ENCODE peak calls at places on chromosomes 11 and 22, in four cellular contexts. One of them, this sample, is unnamed.

GRCh38 chr11:109940816-109941215 is 152.4 kb upstream of the ZC3H12C start:
- DNase-seq in DMS79 treated with DMSO at 0.1 percent for 48 hours: no peak
- DNase-seq in HFFc6: peak
- DNase-seq in EL: peak
- DNase-seq in this sample: no peak

GRCh38 chr11:96875772-96876171 is 486.0 kb downstream of the JRKL start:
- DNase-seq in DMS79 treated with DMSO at 0.1 percent for 48 hours: no peak
- DNase-seq in HFFc6: no peak
- DNase-seq in EL: no peak
- DNase-seq in this sample: no peak

GRCh38 chr11:36135062-36135461 is 154.2 kb downstream of the COMMD9 start:
- DNase-seq in DMS79 treated with DMSO at 0.1 percent for 48 hours: no peak
- DNase-seq in HFFc6: no peak
- DNase-seq in EL: no peak
- DNase-seq in this sample: no peak

GRCh38 chr11:63858628-63859550 is 20.0 kb downstream of the MARK2 start:
- DNase-seq in DMS79 treated with DMSO at 0.1 percent for 48 hours: no peak
- DNase-seq in HFFc6: no peak
- DNase-seq in EL: peak
- DNase-seq in this sample: no peak

GRCh38 chr22:37162221-37163095 is 12.7 kb upstream of the IL2RB start:
- DNase-seq in DMS79 treated with DMSO at 0.1 percent for 48 hours: no peak
- DNase-seq in HFFc6: no peak
- DNase-seq in EL: no peak
- DNase-seq in this sample: peak

GRCh38 chr11:65580031-65580692 is 4.3 kb downstream of the EHBP1L1 start:
- DNase-seq in DMS79 treated with DMSO at 0.1 percent for 48 hours: no peak
- DNase-seq in HFFc6: no peak
- DNase-seq in EL: no peak
- DNase-seq in this sample: no peak

GRCh38 chr22:39556970-39557811 is 13.4 kb upstream of the CACNA1I start:
- DNase-seq in DMS79 treated with DMSO at 0.1 percent for 48 hours: peak
- DNase-seq in HFFc6: no peak
- DNase-seq in EL: no peak
- DNase-seq in this sample: peak

GRCh38 chr22:40324468-40325305 is 21.6 kb upstream of the ADSL start:
- DNase-seq in DMS79 treated with DMSO at 0.1 percent for 48 hours: no peak
- DNase-seq in HFFc6: no peak
- DNase-seq in EL: no peak
- DNase-seq in this sample: peak

GRCh38 chr11:33949201-33949913 is 57.5 kb upstream of the LMO2 start:
- DNase-seq in DMS79 treated with DMSO at 0.1 percent for 48 hours: no peak
- DNase-seq in HFFc6: no peak
- DNase-seq in EL: no peak
- DNase-seq in this sample: no peak

GRCh38 chr11:57446055-57446454 is 14.3 kb upstream of the RTN4RL2 start:
- DNase-seq in DMS79 treated with DMSO at 0.1 percent for 48 hours: no peak
- DNase-seq in HFFc6: no peak
- DNase-seq in EL: no peak
- DNase-seq in this sample: no peak

GRCh38 chr11:73095613-73096012 is 46.5 kb downstream of the FCHSD2 start:
- DNase-seq in DMS79 treated with DMSO at 0.1 percent for 48 hours: no peak
- DNase-seq in HFFc6: no peak
- DNase-seq in EL: no peak
- DNase-seq in this sample: no peak

GRCh38 chr22:29213481-29213880 is 7.8 kb downstream of the EMID1 start:
- DNase-seq in DMS79 treated with DMSO at 0.1 percent for 48 hours: no peak
- DNase-seq in HFFc6: no peak
- DNase-seq in EL: no peak
- DNase-seq in this sample: no peak

GRCh38 chr22:39256186-39256552 is 11.4 kb upstream of the PDGFB start:
- DNase-seq in DMS79 treated with DMSO at 0.1 percent for 48 hours: no peak
- DNase-seq in HFFc6: no peak
- DNase-seq in EL: no peak
- DNase-seq in this sample: no peak

GRCh38 chr11:111176603-111177002 is 68.9 kb upstream of the POU2AF2 start:
- DNase-seq in DMS79 treated with DMSO at 0.1 percent for 48 hours: no peak
- DNase-seq in HFFc6: no peak
- DNase-seq in EL: no peak
- DNase-seq in this sample: no peak

This sample was measured in stimulated activated naive CD4-positive, alpha-beta T cell treated with Interleukin-2 at 50 U/mL for 16 hours.